ENCODE peak calls at places on chromosomes 4 and X, in ten cellular contexts. R is NCI-H2171 treated with DMSO at 0.1 percent for 48 hours; U is occipital lobe; N is HCT116; T is NCI-H526 treated with DMSO at 0.1 percent for 48 hours; F is NCI-H524; D is GM03348; Q is PC-3; O is stimulated activated CD4-positive, alpha-beta T cell treated with anti-CD3 and anti-CD28 coated beads, TNF-alpha, amount 100 ng/mL, for 4 hours; C is KBM-7. G is an unnamed sample.

GRCh38 chr4:139278450-139278849 is 1.6 kb downstream of the MGARP start:
- DNase-seq in R (no peak), U (no peak), N (no peak), T (no peak), F (no peak), D (no peak), Q (no peak), O (no peak), C (no peak), G (no peak)

GRCh38 chr4:127421418-127421817 is 211.3 kb upstream of the INTU start:
- DNase-seq in R (no peak), U (no peak), N (no peak), T (no peak), F (no peak), D (no peak), Q (no peak), O (no peak), C (no peak), G (no peak)

GRCh38 chr4:143336828-143337599 is at the start of gene GAB1:
- DNase-seq in R (peak; percentile 24), U (peak; percentile 68), N (no peak), T (peak; percentile 30), F (peak; percentile 53), D (peak; percentile 80), Q (peak; percentile 76), O (no peak), C (peak; percentile 87), G (no peak)

GRCh38 chrX:48508400-48509244 is at the start of gene PORCN:
- DNase-seq in R (peak; percentile 38), U (peak; percentile 74), N (no peak), T (peak; percentile 45), F (peak; percentile 81), D (peak; percentile 95), Q (peak; percentile 68), O (peak; percentile 64), C (peak; percentile 74), G (peak; percentile 10)

GRCh38 chrX:20454117-20454516 is 187.4 kb upstream of the RPS6KA3 start:
- DNase-seq in R (no peak), U (no peak), N (no peak), T (no peak), F (no peak), D (peak; percentile 5), Q (peak; percentile 33), O (no peak), C (no peak), G (no peak)

GRCh38 chr4:153207561-153207960 is 3.3 kb downstream of the TRIM2 start:
- DNase-seq in R (no peak), U (no peak), N (no peak), T (peak; percentile 46), F (no peak), D (peak; percentile 37), Q (peak; percentile 23), O (no peak), C (no peak), G (no peak)

GRCh38 chr4:54940996-54941395 is 184.4 kb downstream of the KDR start:
- DNase-seq in R (no peak), U (no peak), N (no peak), T (no peak), F (no peak), D (no peak), Q (no peak), O (peak; percentile 4), C (no peak), G (no peak)

GRCh38 chr4:78661923-78662521 is 110.5 kb downstream of the ANXA3 start:
- DNase-seq in R (no peak), U (no peak), N (no peak), T (no peak), F (no peak), D (peak; percentile 43), Q (peak; percentile 30), O (no peak), C (no peak), G (no peak)

GRCh38 chr4:152983774-152984411 is 47.8 kb downstream of the FHDC1 start:
- DNase-seq in R (no peak), U (no peak), N (no peak), T (no peak), F (no peak), D (peak; percentile 50), Q (peak; percentile 77), O (no peak), C (no peak), G (no peak)

GRCh38 chrX:30906726-30907125 is 17.7 kb upstream of the TAB3 start:
- DNase-seq in R (no peak), U (no peak), N (peak; percentile 12), T (no peak), F (no peak), D (peak; percentile 31), Q (peak; percentile 76), O (no peak), C (no peak), G (no peak)

GRCh38 chrX:56588397-56589188 is 25.2 kb downstream of the UBQLN2 start:
- DNase-seq in R (no peak), U (no peak), N (no peak), T (no peak), F (no peak), D (no peak), Q (no peak), O (no peak), C (no peak), G (no peak)

GRCh38 chr4:55947254-55947882 is 1.4 kb upstream of the CEP135 start:
- DNase-seq in R (no peak), U (no peak), N (no peak), T (peak; percentile 77), F (no peak), D (no peak), Q (no peak), O (no peak), C (peak; percentile 84), G (no peak)

GRCh38 chr4:158863296-158863695 is 94.5 kb downstream of the FNIP2 start:
- DNase-seq in R (peak; percentile 1), U (no peak), N (no peak), T (no peak), F (no peak), D (no peak), Q (no peak), O (no peak), C (no peak), G (no peak)

GRCh38 chr4:183905593-183906485 is 732 bp downstream of the STOX2 start:
- DNase-seq in R (peak; percentile 30), U (peak; percentile 76), N (no peak), T (peak; percentile 64), F (peak; percentile 31), D (peak; percentile 31), Q (peak; percentile 12), O (no peak), C (peak; percentile 47), G (no peak)

GRCh38 chr4:37644962-37645361 is 41.2 kb downstream of the RELL1 start:
- DNase-seq in R (no peak), U (no peak), N (no peak), T (no peak), F (no peak), D (no peak), Q (no peak), O (no peak), C (no peak), G (no peak)

GRCh38 chrX:106752101-106752678 is 25.7 kb downstream of the RNF128 start:
- DNase-seq in R (no peak), U (no peak), N (no peak), T (peak; percentile 0), F (peak; percentile 20), D (no peak), Q (peak; percentile 23), O (no peak), C (peak; percentile 3), G (no peak)

GRCh38 chr4:104763554-104764210 is 269.0 kb upstream of the CXXC4 start:
- DNase-seq in R (no peak), U (no peak), N (no peak), T (no peak), F (no peak), D (no peak), Q (no peak), O (no peak), C (no peak), G (no peak)

GRCh38 chr4:19857405-19857804 is 394.3 kb upstream of the SLIT2 start:
- DNase-seq in R (no peak), U (no peak), N (no peak), T (no peak), F (no peak), D (no peak), Q (no peak), O (no peak), C (no peak), G (no peak)

GRCh38 chr4:111269439-111269838 is 646.6 kb upstream of the PITX2 start:
- DNase-seq in R (no peak), U (no peak), N (no peak), T (no peak), F (no peak), D (no peak), Q (no peak), O (no peak), C (peak; percentile 5), G (no peak)

GRCh38 chr4:154417358-154417673 is 74.3 kb downstream of the DCHS2 start:
- DNase-seq in R (no peak), U (no peak), N (no peak), T (no peak), F (no peak), D (no peak), Q (no peak), O (no peak), C (no peak), G (no peak)

GRCh38 chr4:16603178-16603577 is 295.3 kb downstream of the LDB2 start:
- DNase-seq in R (no peak), U (no peak), N (no peak), T (no peak), F (no peak), D (no peak), Q (no peak), O (no peak), C (no peak), G (no peak)

GRCh38 chr4:78437608-78438088 is 113.9 kb upstream of the ANXA3 start:
- DNase-seq in R (no peak), U (no peak), N (no peak), T (no peak), F (no peak), D (peak; percentile 21), Q (no peak), O (no peak), C (no peak), G (no peak)

GRCh38 chr4:103199009-103199408 is 866 bp upstream of the CENPE start:
- DNase-seq in R (no peak), U (no peak), N (no peak), T (no peak), F (no peak), D (no peak), Q (no peak), O (no peak), C (no peak), G (no peak)

GRCh38 chr4:7466904-7467303 is 32.2 kb upstream of the PSAPL1 start:
- DNase-seq in R (no peak), U (peak; percentile 44), N (no peak), T (no peak), F (no peak), D (no peak), Q (no peak), O (no peak), C (no peak), G (no peak)

GRCh38 chr4:102430511-102430910 is 70.6 kb upstream of the NFKB1 start:
- DNase-seq in R (no peak), U (no peak), N (no peak), T (no peak), F (no peak), D (no peak), Q (peak; percentile 3), O (no peak), C (peak; percentile 18), G (no peak)

G was measured in NCI-H1694.